ENCODE peak calls at places on chromosomes 4 and X, in four cellular contexts. W is upper lobe of left lung, G is stomach, B is A549. T is an unnamed sample.

GRCh38 chr4:158599150-158599549 is 72.5 kb downstream of the C4orf46 start:
- DNase-seq in W (no peak), G (no peak), B (no peak), T (no peak)

GRCh38 chr4:33998204-33998603 is 2246.1 kb downstream of the ARAP2 start:
- DNase-seq in W (no peak), B (no peak), G (no peak), T (no peak)

GRCh38 chrX:74514384-74514783 is 93.1 kb downstream of the SLC16A2 start:
- DNase-seq in W (no peak), G (no peak), B (no peak), T (no peak)

GRCh38 chrX:41265615-41266014 is 68.3 kb upstream of the DDX3X start:
- DNase-seq in W (no peak), B (no peak), G (no peak), T (no peak)

GRCh38 chr4:154506253-154506652 is 14.7 kb upstream of the DCHS2 start:
- DNase-seq in W (no peak), B (no peak), G (no peak), T (peak; percentile 80)

GRCh38 chrX:10230222-10230621 is 73.4 kb downstream of the CLCN4 start:
- DNase-seq in B (no peak), W (no peak), G (no peak), T (no peak)

GRCh38 chrX:54695816-54696487 is 102.1 kb downstream of the ITIH6 start:
- DNase-seq in G (no peak), W (no peak), B (no peak), T (no peak)

GRCh38 chrX:50067435-50068292 is 133.1 kb downstream of the AKAP4 start:
- DNase-seq in G (no peak), B (peak; percentile 5), W (no peak), T (no peak)

GRCh38 chrX:154505726-154506125 is 10.3 kb downstream of the FAM3A start:
- DNase-seq in G (no peak), W (no peak), B (no peak), T (no peak)

GRCh38 chr4:7861440-7861881 is 78.2 kb downstream of the AFAP1 start:
- DNase-seq in B (no peak), W (no peak), G (no peak), T (no peak)

GRCh38 chr4:28948501-28948900 is 1771.7 kb upstream of the PCDH7 start:
- DNase-seq in G (no peak), B (no peak), W (no peak), T (no peak)

GRCh38 chrX:105765691-105766090 is 56.6 kb upstream of the NRK start:
- DNase-seq in W (no peak), B (no peak), G (no peak), T (no peak)

GRCh38 chr4:87251104-87251503 is 30.7 kb upstream of the KLHL8 start:
- DNase-seq in W (no peak), B (no peak), G (peak; percentile 48), T (no peak)

GRCh38 chrX:71603618-71604017 is 14.7 kb downstream of the CXCR3 start:
- DNase-seq in W (no peak), B (no peak), G (no peak), T (no peak)

GRCh38 chrX:23003121-23003520 is 3.4 kb downstream of the DDX53 start:
- DNase-seq in W (no peak), G (no peak), B (no peak), T (no peak)

GRCh38 chr4:183920512-183920911 is 15.4 kb downstream of the STOX2 start:
- DNase-seq in G (no peak), W (no peak), B (no peak), T (no peak)

GRCh38 chrX:7159132-7159861 is 11.3 kb upstream of the PUDP start:
- DNase-seq in W (no peak), G (peak; percentile 40), B (no peak), T (no peak)

GRCh38 chr4:3766791-3767561 is 791 bp downstream of the ADRA2C start:
- DNase-seq in B (no peak), W (no peak), G (no peak), T (no peak)

GRCh38 chr4:99028187-99028586 is 32.7 kb downstream of the METAP1 start:
- DNase-seq in W (no peak), B (no peak), G (no peak), T (no peak)

GRCh38 chr4:150230556-150230955 is 152.3 kb downstream of the DCLK2 start:
- DNase-seq in W (no peak), G (no peak), B (no peak), T (no peak)

GRCh38 chr4:150231108-150231770 is 153.0 kb downstream of the DCLK2 start:
- DNase-seq in G (no peak), W (no peak), B (no peak), T (no peak)

GRCh38 chr4:150224896-150225591 is 146.8 kb downstream of the DCLK2 start:
- DNase-seq in B (peak; percentile 25), W (no peak), G (no peak), T (no peak)

GRCh38 chr4:150232029-150232428 is 153.8 kb downstream of the DCLK2 start:
- DNase-seq in B (no peak), G (no peak), W (no peak), T (no peak)

DNA sequence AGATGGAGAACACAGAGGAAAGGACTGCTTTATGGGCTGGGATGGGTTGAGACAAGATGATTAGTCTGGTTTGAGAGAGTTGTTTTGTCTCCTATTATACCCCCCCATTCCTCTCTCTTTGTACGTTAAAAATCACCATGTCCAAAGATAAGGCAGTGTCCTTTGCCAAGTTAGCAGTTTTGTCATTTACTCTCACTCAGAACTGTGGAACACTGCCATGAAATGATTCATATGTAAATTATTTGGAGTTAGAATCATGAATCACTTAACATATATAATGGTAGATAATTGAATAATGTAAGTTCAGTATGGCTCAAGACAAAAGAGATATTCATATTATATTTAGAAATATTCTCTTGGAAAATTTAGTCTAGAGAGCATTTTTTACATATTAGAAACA is 151.3 kb downstream of the DCLK2 start:
- DNase-seq in W (no peak), B (no peak), G (no peak), T (no peak)
- TF ChIP-seq EP300 in W (no peak), B (no peak), G (no peak), T (no peak)

GRCh38 chr4:124890522-124890921 is 178.0 kb upstream of the ANKRD50 start:
- DNase-seq in B (no peak), G (no peak), W (no peak), T (no peak)
- TF ChIP-seq EP300 in B (no peak), G (no peak), W (no peak), T (no peak)

DNA sequence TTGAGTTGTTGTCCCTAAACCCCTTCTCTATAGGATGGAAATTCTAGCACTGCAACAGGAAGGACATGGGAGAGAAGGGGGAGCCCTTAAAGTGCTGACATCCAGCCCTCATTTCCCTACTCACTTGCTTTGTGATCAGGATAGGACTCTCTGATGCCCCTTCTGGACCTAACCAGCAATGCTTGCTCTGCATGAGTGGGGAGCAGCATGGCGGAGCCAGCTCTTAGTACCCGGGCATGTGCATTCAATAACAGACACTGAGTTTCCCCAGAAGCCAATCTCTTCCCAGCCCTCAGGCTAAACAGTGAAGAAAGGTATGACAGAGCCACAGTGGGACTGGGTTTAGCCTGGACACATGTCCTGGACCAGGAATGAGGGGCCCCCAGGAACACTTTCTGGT is 14.0 kb downstream of the SOD3 start:
- DNase-seq in B (peak; percentile 10), W (no peak), G (no peak), T (peak; percentile 87)
- TF ChIP-seq EP300 in B (no peak), W (no peak), G (no peak), T (no peak)

DNA sequence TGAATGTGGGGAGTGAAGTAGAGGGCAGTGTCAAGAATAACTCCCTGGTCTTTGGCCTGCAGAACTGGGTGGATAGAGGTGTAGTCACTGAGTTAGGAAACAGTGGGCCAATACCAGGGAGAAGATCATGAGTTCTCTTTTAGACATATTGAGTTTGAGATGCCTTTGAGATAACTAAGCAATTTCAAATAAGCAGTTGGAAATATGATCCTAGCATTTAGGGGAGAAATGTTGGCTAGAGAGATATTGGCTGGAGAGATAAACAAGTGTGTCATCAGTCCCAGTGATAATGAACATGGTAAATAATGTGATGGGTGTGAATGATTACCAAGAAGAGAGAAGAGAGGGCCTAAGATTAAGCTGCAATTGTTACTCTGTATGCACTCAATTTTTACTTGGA is 95.3 kb upstream of the HPRT1 start:
- DNase-seq in B (no peak), W (no peak), G (no peak), T (no peak)
- TF ChIP-seq EP300 in B (no peak), W (no peak), G (no peak), T (no peak)

GRCh38 chrX:153029875-153030274 is 26.4 kb upstream of the PNMA3 start:
- DNase-seq in G (no peak), B (no peak), W (peak; percentile 34), T (no peak)
- TF ChIP-seq EP300 in G (no peak), B (no peak), W (no peak), T (no peak)